ENCODE peak calls at places on chromosomes 3 and 15, in seven cellular contexts. A is activated CD4-positive, CD25-positive, alpha-beta regulatory T cell; G is anterior cingulate cortex; Q is HTR-8/SVneo; U is H7; B is endothelial cell; H is dorsolateral prefrontal cortex. J is an unnamed sample.

GRCh38 chr3:70738310-70738681 is 425.9 kb upstream of the MDFIC2 start:
- DNase-seq in G (no peak), A (no peak), Q (no peak), U (no peak), B (no peak), H (no peak), J (no peak)

GRCh38 chr3:133525435-133525834 is 48.1 kb upstream of the CDV3 start:
- DNase-seq in B (no peak), H (no peak), U (no peak), A (no peak), G (no peak), Q (no peak), J (no peak)

GRCh38 chr15:69393831-69394491 is 20.2 kb upstream of the KIF23 start:
- DNase-seq in A (no peak), Q (peak; percentile 50), H (no peak), B (no peak), U (no peak), G (no peak), J (no peak)

GRCh38 chr3:117547956-117548550 is 838.5 kb downstream of the TUSC7 start:
- DNase-seq in Q (no peak), A (no peak), U (no peak), H (no peak), G (no peak), B (no peak), J (no peak)

GRCh38 chr3:31013843-31014242 is 119.4 kb upstream of the GADL1 start:
- DNase-seq in U (no peak), G (no peak), Q (no peak), A (no peak), B (no peak), H (no peak), J (no peak)

GRCh38 chr3:101791778-101792177 is 12.8 kb downstream of the NXPE3 start:
- DNase-seq in H (no peak), A (no peak), B (no peak), G (no peak), U (no peak), Q (no peak), J (no peak)

GRCh38 chr15:51380999-51381806 is 39.7 kb downstream of the GLDN start:
- DNase-seq in H (peak; percentile 44), A (no peak), U (peak; percentile 85), Q (peak; percentile 60), G (peak; percentile 50), B (peak; percentile 62), J (peak; percentile 82)

GRCh38 chr3:156181509-156181908 is 61.1 kb downstream of the KCNAB1 start:
- DNase-seq in H (no peak), A (no peak), G (no peak), B (no peak), U (no peak), Q (peak; percentile 7), J (no peak)

GRCh38 chr3:111717601-111718000 is 122.5 kb upstream of the ZBED2 start:
- DNase-seq in B (peak; percentile 48), H (peak; percentile 65), Q (peak; percentile 77), A (peak; percentile 43), U (peak; percentile 77), G (peak; percentile 7), J (peak; percentile 85)

GRCh38 chr15:39432007-39432406 is 148.9 kb upstream of the THBS1 start:
- DNase-seq in B (no peak), Q (no peak), U (no peak), G (no peak), A (no peak), H (no peak), J (no peak)

GRCh38 chr3:29280675-29281264 is at the start of gene RBMS3:
- DNase-seq in Q (peak; percentile 62), A (no peak), B (peak; percentile 67), G (no peak), H (peak; percentile 4), U (peak; percentile 8), J (peak; percentile 62)

J was measured in iPS-NIHi11.